ENCODE peak calls at places on chromosome 1, in nine cellular contexts. One of them, this sample, is unnamed.

GRCh38 chr1:175234639-175235038 is 42.1 kb upstream of the KIAA0040 start:
- DNase-seq in LoVo: no peak
- DNase-seq in nucleus accumbens: no peak
- DNase-seq in AG20443: no peak
- DNase-seq in ovary: no peak
- DNase-seq in mesothelial cell of epicardium: no peak
- DNase-seq in ELF-1: no peak
- DNase-seq in hypothalamus: no peak
- DNase-seq in NCI-H1694: no peak
- DNase-seq in this sample: no peak

GRCh38 chr1:27150641-27151040 is 4.3 kb downstream of the SLC9A1 start:
- DNase-seq in hypothalamus: no peak
- DNase-seq in ovary: no peak
- DNase-seq in mesothelial cell of epicardium: no peak
- DNase-seq in LoVo: no peak
- DNase-seq in NCI-H1694: no peak
- DNase-seq in ELF-1: no peak
- DNase-seq in nucleus accumbens: no peak
- DNase-seq in AG20443: no peak
- DNase-seq in this sample: no peak

GRCh38 chr1:56295949-56296929 is 283.1 kb downstream of the PLPP3 start:
- DNase-seq in NCI-H1694: no peak
- DNase-seq in LoVo: no peak
- DNase-seq in ovary: no peak
- DNase-seq in AG20443: no peak
- DNase-seq in hypothalamus: no peak
- DNase-seq in ELF-1: no peak
- DNase-seq in nucleus accumbens: no peak
- DNase-seq in mesothelial cell of epicardium: no peak
- DNase-seq in this sample: no peak

GRCh38 chr1:42267904-42268303 is 67.1 kb downstream of the FOXJ3 start:
- DNase-seq in mesothelial cell of epicardium: no peak
- DNase-seq in NCI-H1694: no peak
- DNase-seq in hypothalamus: no peak
- DNase-seq in nucleus accumbens: no peak
- DNase-seq in ELF-1: no peak
- DNase-seq in LoVo: no peak
- DNase-seq in AG20443: no peak
- DNase-seq in ovary: no peak
- DNase-seq in this sample: no peak

GRCh38 chr1:224852901-224853568 is 76.4 kb upstream of the DNAH14 start:
- DNase-seq in ovary: no peak
- DNase-seq in hypothalamus: no peak
- DNase-seq in ELF-1: peak
- DNase-seq in NCI-H1694: peak
- DNase-seq in LoVo: peak
- DNase-seq in nucleus accumbens: peak
- DNase-seq in AG20443: peak
- DNase-seq in mesothelial cell of epicardium: no peak
- DNase-seq in this sample: no peak

GRCh38 chr1:199550384-199551067 is 477.0 kb upstream of the NR5A2 start:
- DNase-seq in nucleus accumbens: no peak
- DNase-seq in NCI-H1694: no peak
- DNase-seq in ELF-1: no peak
- DNase-seq in AG20443: no peak
- DNase-seq in LoVo: no peak
- DNase-seq in ovary: no peak
- DNase-seq in hypothalamus: no peak
- DNase-seq in mesothelial cell of epicardium: no peak
- DNase-seq in this sample: peak

GRCh38 chr1:43008425-43009108 is 49.9 kb upstream of the SLC2A1 start:
- DNase-seq in AG20443: no peak
- DNase-seq in nucleus accumbens: no peak
- DNase-seq in ovary: no peak
- DNase-seq in hypothalamus: no peak
- DNase-seq in NCI-H1694: no peak
- DNase-seq in mesothelial cell of epicardium: no peak
- DNase-seq in ELF-1: peak
- DNase-seq in LoVo: peak
- DNase-seq in this sample: no peak

GRCh38 chr1:198849108-198849507 is 210.3 kb downstream of the PTPRC start:
- DNase-seq in ovary: no peak
- DNase-seq in AG20443: no peak
- DNase-seq in LoVo: no peak
- DNase-seq in NCI-H1694: no peak
- DNase-seq in nucleus accumbens: no peak
- DNase-seq in hypothalamus: no peak
- DNase-seq in ELF-1: no peak
- DNase-seq in mesothelial cell of epicardium: no peak
- DNase-seq in this sample: peak

GRCh38 chr1:93701619-93702018 is 20.0 kb upstream of the BCAR3 start:
- DNase-seq in AG20443: peak
- DNase-seq in ovary: no peak
- DNase-seq in ELF-1: peak
- DNase-seq in LoVo: peak
- DNase-seq in mesothelial cell of epicardium: no peak
- DNase-seq in nucleus accumbens: no peak
- DNase-seq in hypothalamus: no peak
- DNase-seq in NCI-H1694: no peak
- DNase-seq in this sample: no peak

GRCh38 chr1:112961072-112961471 is 5.1 kb upstream of the SLC16A1 start:
- DNase-seq in mesothelial cell of epicardium: no peak
- DNase-seq in NCI-H1694: no peak
- DNase-seq in AG20443: no peak
- DNase-seq in LoVo: no peak
- DNase-seq in ELF-1: no peak
- DNase-seq in nucleus accumbens: no peak
- DNase-seq in ovary: no peak
- DNase-seq in hypothalamus: no peak
- DNase-seq in this sample: no peak

GRCh38 chr1:63327417-63328139 is 5.2 kb downstream of the FOXD3 start:
- DNase-seq in ELF-1: peak
- DNase-seq in AG20443: peak
- DNase-seq in mesothelial cell of epicardium: peak
- DNase-seq in nucleus accumbens: peak
- DNase-seq in ovary: peak
- DNase-seq in NCI-H1694: peak
- DNase-seq in hypothalamus: no peak
- DNase-seq in LoVo: peak
- DNase-seq in this sample: peak

GRCh38 chr1:234915923-234916675 is 212.5 kb downstream of the TOMM20 start:
- DNase-seq in LoVo: no peak
- DNase-seq in NCI-H1694: peak
- DNase-seq in ELF-1: no peak
- DNase-seq in nucleus accumbens: no peak
- DNase-seq in hypothalamus: no peak
- DNase-seq in AG20443: no peak
- DNase-seq in ovary: no peak
- DNase-seq in mesothelial cell of epicardium: no peak
- DNase-seq in this sample: no peak

GRCh38 chr1:184958554-184959353 is 15.6 kb downstream of the NIBAN1 start:
- DNase-seq in hypothalamus: no peak
- DNase-seq in ovary: no peak
- DNase-seq in mesothelial cell of epicardium: no peak
- DNase-seq in NCI-H1694: no peak
- DNase-seq in nucleus accumbens: no peak
- DNase-seq in ELF-1: no peak
- DNase-seq in AG20443: no peak
- DNase-seq in LoVo: no peak
- DNase-seq in this sample: no peak

GRCh38 chr1:111649227-111649626 is 29.6 kb downstream of the RAP1A start:
- DNase-seq in LoVo: no peak
- DNase-seq in NCI-H1694: no peak
- DNase-seq in ovary: no peak
- DNase-seq in hypothalamus: no peak
- DNase-seq in mesothelial cell of epicardium: no peak
- DNase-seq in ELF-1: no peak
- DNase-seq in nucleus accumbens: no peak
- DNase-seq in AG20443: no peak
- DNase-seq in this sample: no peak

This sample was measured in NCI-H2227 treated with DMSO at 0.1 percent for 48 hours.